ENCODE peak calls at places on chromosome 9, in nine cellular contexts. One of them, this sample, is unnamed.

GRCh38 chr9:111928342-111928720 is 31.7 kb downstream of the UGCG start:
- ATAC-seq in body of pancreas: no peak
- ATAC-seq in K562: no peak
- ATAC-seq in HepG2: no peak
- ATAC-seq in gastrocnemius medialis: no peak
- ATAC-seq in heart left ventricle: no peak
- ATAC-seq in right lobe of liver: no peak
- ATAC-seq in A549: peak
- ATAC-seq in IMR-90: peak
- ATAC-seq in this sample: no peak

GRCh38 chr9:134028076-134028475 is 2.8 kb downstream of the BRD3OS start:
- ATAC-seq in body of pancreas: no peak
- ATAC-seq in K562: no peak
- ATAC-seq in HepG2: no peak
- ATAC-seq in gastrocnemius medialis: no peak
- ATAC-seq in heart left ventricle: no peak
- ATAC-seq in right lobe of liver: no peak
- ATAC-seq in A549: no peak
- ATAC-seq in IMR-90: no peak
- ATAC-seq in this sample: no peak

GRCh38 chr9:86971742-86972141 is 24.4 kb upstream of the GAS1 start:
- ATAC-seq in body of pancreas: no peak
- ATAC-seq in K562: no peak
- ATAC-seq in HepG2: no peak
- ATAC-seq in gastrocnemius medialis: no peak
- ATAC-seq in heart left ventricle: no peak
- ATAC-seq in right lobe of liver: no peak
- ATAC-seq in A549: no peak
- ATAC-seq in IMR-90: no peak
- ATAC-seq in this sample: no peak

GRCh38 chr9:87500491-87500890 is 2.8 kb downstream of the DAPK1 start:
- ATAC-seq in body of pancreas: no peak
- ATAC-seq in K562: no peak
- ATAC-seq in HepG2: no peak
- ATAC-seq in gastrocnemius medialis: no peak
- ATAC-seq in heart left ventricle: no peak
- ATAC-seq in right lobe of liver: no peak
- ATAC-seq in A549: no peak
- ATAC-seq in IMR-90: no peak
- ATAC-seq in this sample: no peak

GRCh38 chr9:87382902-87383301 is 114.8 kb upstream of the DAPK1 start:
- ATAC-seq in body of pancreas: no peak
- ATAC-seq in K562: peak
- ATAC-seq in HepG2: no peak
- ATAC-seq in gastrocnemius medialis: no peak
- ATAC-seq in heart left ventricle: peak
- ATAC-seq in right lobe of liver: no peak
- ATAC-seq in A549: peak
- ATAC-seq in IMR-90: no peak
- ATAC-seq in this sample: peak

GRCh38 chr9:130980526-130980925 is 28.4 kb upstream of the LAMC3 start:
- ATAC-seq in body of pancreas: no peak
- ATAC-seq in K562: no peak
- ATAC-seq in HepG2: no peak
- ATAC-seq in gastrocnemius medialis: no peak
- ATAC-seq in heart left ventricle: no peak
- ATAC-seq in right lobe of liver: no peak
- ATAC-seq in A549: no peak
- ATAC-seq in IMR-90: no peak
- ATAC-seq in this sample: no peak

GRCh38 chr9:83988411-83988810 is 7.8 kb downstream of the RMI1 start:
- ATAC-seq in body of pancreas: no peak
- ATAC-seq in K562: no peak
- ATAC-seq in HepG2: no peak
- ATAC-seq in gastrocnemius medialis: no peak
- ATAC-seq in heart left ventricle: no peak
- ATAC-seq in right lobe of liver: peak
- ATAC-seq in A549: no peak
- ATAC-seq in IMR-90: no peak
- ATAC-seq in this sample: no peak

GRCh38 chr9:69900406-69900805 is 79.8 kb downstream of the CFAP95 start:
- ATAC-seq in body of pancreas: no peak
- ATAC-seq in K562: no peak
- ATAC-seq in HepG2: no peak
- ATAC-seq in gastrocnemius medialis: no peak
- ATAC-seq in heart left ventricle: no peak
- ATAC-seq in right lobe of liver: no peak
- ATAC-seq in A549: no peak
- ATAC-seq in IMR-90: peak
- ATAC-seq in this sample: no peak

GRCh38 chr9:72041369-72041768 is 19.0 kb downstream of the C9orf57 start:
- ATAC-seq in body of pancreas: no peak
- ATAC-seq in K562: no peak
- ATAC-seq in HepG2: no peak
- ATAC-seq in gastrocnemius medialis: no peak
- ATAC-seq in heart left ventricle: no peak
- ATAC-seq in right lobe of liver: no peak
- ATAC-seq in A549: no peak
- ATAC-seq in IMR-90: no peak
- ATAC-seq in this sample: no peak

GRCh38 chr9:136345281-136346156 is 18.0 kb downstream of the DNLZ start:
- ATAC-seq in body of pancreas: no peak
- ATAC-seq in K562: peak
- ATAC-seq in HepG2: peak
- ATAC-seq in gastrocnemius medialis: peak
- ATAC-seq in heart left ventricle: peak
- ATAC-seq in right lobe of liver: peak
- ATAC-seq in A549: peak
- ATAC-seq in IMR-90: peak
- ATAC-seq in this sample: peak

GRCh38 chr9:84779892-84780291 is 110.4 kb downstream of the NTRK2 start:
- ATAC-seq in body of pancreas: no peak
- ATAC-seq in K562: no peak
- ATAC-seq in HepG2: no peak
- ATAC-seq in gastrocnemius medialis: no peak
- ATAC-seq in heart left ventricle: no peak
- ATAC-seq in right lobe of liver: no peak
- ATAC-seq in A549: no peak
- ATAC-seq in IMR-90: no peak
- ATAC-seq in this sample: no peak

GRCh38 chr9:117187498-117187897 is 227.4 kb downstream of the ASTN2 start:
- ATAC-seq in body of pancreas: no peak
- ATAC-seq in K562: no peak
- ATAC-seq in HepG2: no peak
- ATAC-seq in gastrocnemius medialis: no peak
- ATAC-seq in heart left ventricle: no peak
- ATAC-seq in right lobe of liver: no peak
- ATAC-seq in A549: no peak
- ATAC-seq in IMR-90: no peak
- ATAC-seq in this sample: no peak

GRCh38 chr9:16815042-16815441 is 55.4 kb downstream of the BNC2 start:
- ATAC-seq in body of pancreas: no peak
- ATAC-seq in K562: no peak
- ATAC-seq in HepG2: no peak
- ATAC-seq in gastrocnemius medialis: no peak
- ATAC-seq in heart left ventricle: no peak
- ATAC-seq in right lobe of liver: no peak
- ATAC-seq in A549: no peak
- ATAC-seq in IMR-90: no peak
- ATAC-seq in this sample: no peak

GRCh38 chr9:16813838-16814237 is 56.6 kb downstream of the BNC2 start:
- ATAC-seq in body of pancreas: no peak
- ATAC-seq in K562: no peak
- ATAC-seq in HepG2: no peak
- ATAC-seq in gastrocnemius medialis: peak
- ATAC-seq in heart left ventricle: no peak
- ATAC-seq in right lobe of liver: no peak
- ATAC-seq in A549: no peak
- ATAC-seq in IMR-90: no peak
- ATAC-seq in this sample: no peak

GRCh38 chr9:16811987-16812685 is 58.3 kb downstream of the BNC2 start:
- ATAC-seq in body of pancreas: no peak
- ATAC-seq in K562: no peak
- ATAC-seq in HepG2: no peak
- ATAC-seq in gastrocnemius medialis: no peak
- ATAC-seq in heart left ventricle: no peak
- ATAC-seq in right lobe of liver: no peak
- ATAC-seq in A549: no peak
- ATAC-seq in IMR-90: no peak
- ATAC-seq in this sample: no peak

GRCh38 chr9:16806674-16807073 is 63.8 kb downstream of the BNC2 start:
- ATAC-seq in body of pancreas: no peak
- ATAC-seq in K562: no peak
- ATAC-seq in HepG2: no peak
- ATAC-seq in gastrocnemius medialis: no peak
- ATAC-seq in heart left ventricle: no peak
- ATAC-seq in right lobe of liver: no peak
- ATAC-seq in A549: no peak
- ATAC-seq in IMR-90: no peak
- ATAC-seq in this sample: no peak

DNA sequence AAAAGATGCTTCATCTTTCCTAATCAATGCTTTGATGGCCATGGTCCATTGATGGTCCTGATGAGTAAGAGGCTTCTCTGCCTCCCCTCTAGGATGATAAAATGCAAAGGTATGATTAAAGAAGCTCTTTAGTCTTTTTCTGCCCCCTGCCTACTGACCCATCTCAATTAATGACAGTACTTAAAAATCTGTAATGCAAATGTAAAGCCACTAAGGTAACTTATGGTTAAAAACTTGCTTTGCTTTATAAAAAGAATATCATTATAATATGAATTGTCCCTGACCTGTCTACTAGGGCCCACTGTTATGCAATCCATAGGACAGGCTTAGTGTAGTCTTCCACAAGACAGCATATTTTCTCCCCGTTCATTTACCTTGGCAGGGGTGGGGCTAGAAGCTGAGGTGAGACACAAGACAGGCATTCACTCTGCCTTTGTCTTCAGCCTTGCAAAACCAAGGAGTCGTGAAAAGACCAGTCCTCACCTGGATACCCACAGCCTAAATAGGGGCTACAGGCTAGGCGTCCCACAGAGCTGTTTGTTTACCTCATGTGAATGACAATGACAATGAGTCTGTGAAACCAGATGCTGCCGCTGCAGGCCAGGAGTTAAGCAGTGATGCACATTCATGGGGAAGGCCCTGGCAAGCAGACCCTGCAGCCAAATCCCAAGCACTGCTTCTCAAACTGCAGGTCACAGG is 60.4 kb downstream of the BNC2 start:
- ATAC-seq in body of pancreas: no peak
- ATAC-seq in K562: no peak
- ATAC-seq in HepG2: no peak
- ATAC-seq in gastrocnemius medialis: no peak
- ATAC-seq in heart left ventricle: no peak
- ATAC-seq in right lobe of liver: no peak
- ATAC-seq in A549: no peak
- ATAC-seq in IMR-90: no peak
- ATAC-seq in this sample: no peak
- TF ChIP-seq POLR2A in body of pancreas: no peak
- TF ChIP-seq POLR2A in K562: no peak
- TF ChIP-seq POLR2A in HepG2: no peak
- TF ChIP-seq POLR2A in gastrocnemius medialis: no peak
- TF ChIP-seq POLR2A in heart left ventricle: no peak
- TF ChIP-seq POLR2A in right lobe of liver: no peak
- TF ChIP-seq POLR2A in A549: no peak
- TF ChIP-seq POLR2A in IMR-90: no peak
- TF ChIP-seq POLR2A in this sample: no peak

DNA sequence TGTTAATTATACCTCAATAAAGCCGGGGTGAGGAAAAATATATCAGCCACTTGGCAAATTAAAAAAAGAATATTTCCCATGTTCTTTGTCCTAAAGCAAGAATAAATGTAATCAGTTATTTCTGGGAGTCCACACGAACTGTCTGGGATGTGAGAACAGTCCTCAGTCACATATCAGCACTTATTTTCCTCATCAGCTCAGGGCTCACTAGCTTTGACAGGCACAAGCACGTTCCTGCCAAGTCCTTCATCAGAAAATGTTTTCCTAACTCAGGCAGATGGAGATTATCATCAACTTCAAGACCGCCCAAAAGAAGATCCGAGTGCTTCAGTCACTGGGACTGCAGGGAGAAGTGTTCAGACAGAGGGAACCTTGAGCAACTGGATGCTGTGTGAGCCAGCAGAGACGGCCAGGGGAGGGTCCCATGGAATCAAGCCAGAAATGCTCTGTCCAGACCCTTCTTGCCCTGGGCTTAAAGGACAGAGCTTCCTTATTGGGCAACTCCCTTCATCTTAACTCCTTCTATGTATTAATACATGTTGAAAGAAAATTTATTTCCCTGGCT is 189.3 kb downstream of the NXNL2 start:
- ATAC-seq in body of pancreas: no peak
- ATAC-seq in K562: no peak
- ATAC-seq in HepG2: no peak
- ATAC-seq in gastrocnemius medialis: no peak
- ATAC-seq in heart left ventricle: peak
- ATAC-seq in right lobe of liver: no peak
- ATAC-seq in A549: no peak
- ATAC-seq in IMR-90: no peak
- ATAC-seq in this sample: peak
- TF ChIP-seq POLR2A in body of pancreas: no peak
- TF ChIP-seq POLR2A in K562: no peak
- TF ChIP-seq POLR2A in HepG2: no peak
- TF ChIP-seq POLR2A in gastrocnemius medialis: no peak
- TF ChIP-seq POLR2A in heart left ventricle: no peak
- TF ChIP-seq POLR2A in right lobe of liver: no peak
- TF ChIP-seq POLR2A in A549: no peak
- TF ChIP-seq POLR2A in IMR-90: no peak
- TF ChIP-seq POLR2A in this sample: no peak

DNA sequence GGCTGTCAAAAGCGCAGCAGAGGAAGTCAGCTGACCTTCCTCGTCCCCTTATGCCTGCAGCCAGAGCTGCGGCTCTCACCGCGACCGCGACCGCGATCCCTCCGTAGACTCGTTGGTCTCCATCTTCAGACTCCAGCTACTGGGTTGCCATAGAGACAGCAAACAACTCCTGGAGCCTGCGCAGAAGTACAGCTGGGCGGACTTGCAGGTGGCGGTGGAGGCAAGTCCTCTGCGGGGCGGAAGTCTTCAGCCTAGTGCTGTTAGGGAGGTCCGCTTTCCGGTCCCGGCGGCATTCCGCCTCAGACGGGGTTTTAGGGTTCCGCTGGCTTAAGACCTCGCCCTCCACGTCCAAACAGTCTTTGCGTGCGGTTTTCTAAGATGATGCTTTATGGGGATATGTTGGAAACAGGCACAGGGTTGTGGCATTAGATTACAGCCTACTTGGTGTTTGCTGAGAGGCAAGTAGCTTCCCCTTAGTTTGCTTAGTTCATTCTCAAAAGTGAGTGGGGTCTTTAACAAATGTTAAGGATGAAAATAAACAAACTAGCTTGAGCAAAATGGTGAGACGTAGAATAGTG is at the start of gene SPAG8:
- ATAC-seq in body of pancreas: peak
- ATAC-seq in K562: peak
- ATAC-seq in HepG2: peak
- ATAC-seq in gastrocnemius medialis: peak
- ATAC-seq in heart left ventricle: peak
- ATAC-seq in right lobe of liver: peak
- ATAC-seq in A549: peak
- ATAC-seq in IMR-90: peak
- ATAC-seq in this sample: peak
- TF ChIP-seq POLR2A in body of pancreas: no peak
- TF ChIP-seq POLR2A in K562: no peak
- TF ChIP-seq POLR2A in HepG2: no peak
- TF ChIP-seq POLR2A in gastrocnemius medialis: no peak
- TF ChIP-seq POLR2A in heart left ventricle: no peak
- TF ChIP-seq POLR2A in right lobe of liver: peak
- TF ChIP-seq POLR2A in A549: peak
- TF ChIP-seq POLR2A in IMR-90: no peak
- TF ChIP-seq POLR2A in this sample: no peak

GRCh38 chr9:107606149-107606790 is 116.7 kb upstream of the KLF4 start:
- ATAC-seq in body of pancreas: no peak
- ATAC-seq in K562: no peak
- ATAC-seq in HepG2: no peak
- ATAC-seq in gastrocnemius medialis: no peak
- ATAC-seq in heart left ventricle: no peak
- ATAC-seq in right lobe of liver: no peak
- ATAC-seq in A549: no peak
- ATAC-seq in IMR-90: no peak
- ATAC-seq in this sample: no peak
- TF ChIP-seq POLR2A in body of pancreas: no peak
- TF ChIP-seq POLR2A in K562: no peak
- TF ChIP-seq POLR2A in HepG2: no peak
- TF ChIP-seq POLR2A in gastrocnemius medialis: no peak
- TF ChIP-seq POLR2A in heart left ventricle: no peak
- TF ChIP-seq POLR2A in right lobe of liver: no peak
- TF ChIP-seq POLR2A in A549: no peak
- TF ChIP-seq POLR2A in IMR-90: no peak
- TF ChIP-seq POLR2A in this sample: no peak

This sample was measured in gastroesophageal sphincter.